ENCODE peak calls at places on chromosomes 1 and 21, in nine cellular contexts. F is lung; Z is cardiac fibroblast; M is AG10803; L is AG04450; K is left lung; U is HFF-Myc; O is BE2C; W is CD8-positive, alpha-beta T cell. A is an unnamed sample.

GRCh38 chr1:170583186-170583585 is 51.2 kb downstream of the GORAB start:
- DNase-seq in F (no peak), Z (no peak), M (no peak), L (no peak), K (no peak), U (no peak), O (no peak), W (no peak), A (no peak)

GRCh38 chr1:56525463-56526155 is 53.8 kb downstream of the PLPP3 start:
- DNase-seq in F (peak), Z (no peak), M (peak), L (no peak), K (peak), U (no peak), O (no peak), W (no peak), A (no peak)

GRCh38 chr1:35505911-35506798 is 51.0 kb downstream of the KIAA0319L start:
- DNase-seq in F (no peak), Z (peak), M (peak), L (peak), K (no peak), U (peak), O (peak), W (peak), A (peak)

GRCh38 chr21:26811031-26811430 is 34.2 kb downstream of the ADAMTS1 start:
- DNase-seq in F (no peak), Z (no peak), M (no peak), L (no peak), K (no peak), U (no peak), O (no peak), W (no peak), A (peak)

GRCh38 chr1:21294266-21295058 is 4.2 kb upstream of the ECE1 start:
- DNase-seq in F (peak), Z (no peak), M (no peak), L (no peak), K (peak), U (no peak), O (no peak), W (peak), A (no peak)

GRCh38 chr1:87869563-87869962 is 540.9 kb downstream of the LMO4 start:
- DNase-seq in F (no peak), Z (peak), M (peak), L (no peak), K (no peak), U (peak), O (no peak), W (no peak), A (peak)

GRCh38 chr1:162055062-162055461 is 14.4 kb upstream of the NOS1AP start:
- DNase-seq in F (no peak), Z (peak), M (peak), L (peak), K (no peak), U (peak), O (no peak), W (no peak), A (peak)

GRCh38 chr1:94579876-94580294 is 38.3 kb upstream of the F3 start:
- DNase-seq in F (no peak), Z (peak), M (peak), L (peak), K (no peak), U (peak), O (no peak), W (no peak), A (peak)

GRCh38 chr1:15916916-15917315 is 59.0 kb downstream of the ZBTB17 start:
- DNase-seq in F (no peak), Z (no peak), M (no peak), L (no peak), K (no peak), U (no peak), O (no peak), W (no peak), A (no peak)

GRCh38 chr1:212491454-212491853 is 58.7 kb downstream of the NENF start:
- DNase-seq in F (no peak), Z (no peak), M (no peak), L (no peak), K (no peak), U (no peak), O (no peak), W (no peak), A (no peak)

DNA sequence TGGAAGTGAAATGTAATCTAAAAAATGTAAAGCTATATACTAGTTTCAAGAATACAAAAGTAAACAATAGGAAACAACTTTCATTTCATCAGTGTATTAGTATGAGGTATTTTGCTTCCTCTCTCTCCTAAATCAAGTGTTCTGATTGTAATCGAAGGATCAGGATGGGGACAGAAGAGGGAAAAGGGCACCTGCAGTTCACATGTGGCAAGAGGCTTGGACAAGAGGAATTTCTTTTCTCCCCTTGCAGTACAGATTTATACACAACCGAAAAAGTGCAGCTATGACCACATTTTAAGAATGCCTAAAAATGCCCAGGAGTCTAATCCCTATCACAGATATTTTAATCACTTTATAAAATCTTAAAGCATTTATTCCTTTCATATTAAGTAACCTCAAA is 63.7 kb downstream of the NRIP1 start:
- DNase-seq in F (no peak), Z (no peak), M (no peak), L (no peak), K (no peak), U (no peak), O (no peak), W (no peak), A (no peak)
- H3K4me3 ChIP-seq in F (no peak), Z (no peak), M (no peak), L (no peak), K (no peak), U (no peak), O (no peak), W (no peak), A (no peak)

DNA sequence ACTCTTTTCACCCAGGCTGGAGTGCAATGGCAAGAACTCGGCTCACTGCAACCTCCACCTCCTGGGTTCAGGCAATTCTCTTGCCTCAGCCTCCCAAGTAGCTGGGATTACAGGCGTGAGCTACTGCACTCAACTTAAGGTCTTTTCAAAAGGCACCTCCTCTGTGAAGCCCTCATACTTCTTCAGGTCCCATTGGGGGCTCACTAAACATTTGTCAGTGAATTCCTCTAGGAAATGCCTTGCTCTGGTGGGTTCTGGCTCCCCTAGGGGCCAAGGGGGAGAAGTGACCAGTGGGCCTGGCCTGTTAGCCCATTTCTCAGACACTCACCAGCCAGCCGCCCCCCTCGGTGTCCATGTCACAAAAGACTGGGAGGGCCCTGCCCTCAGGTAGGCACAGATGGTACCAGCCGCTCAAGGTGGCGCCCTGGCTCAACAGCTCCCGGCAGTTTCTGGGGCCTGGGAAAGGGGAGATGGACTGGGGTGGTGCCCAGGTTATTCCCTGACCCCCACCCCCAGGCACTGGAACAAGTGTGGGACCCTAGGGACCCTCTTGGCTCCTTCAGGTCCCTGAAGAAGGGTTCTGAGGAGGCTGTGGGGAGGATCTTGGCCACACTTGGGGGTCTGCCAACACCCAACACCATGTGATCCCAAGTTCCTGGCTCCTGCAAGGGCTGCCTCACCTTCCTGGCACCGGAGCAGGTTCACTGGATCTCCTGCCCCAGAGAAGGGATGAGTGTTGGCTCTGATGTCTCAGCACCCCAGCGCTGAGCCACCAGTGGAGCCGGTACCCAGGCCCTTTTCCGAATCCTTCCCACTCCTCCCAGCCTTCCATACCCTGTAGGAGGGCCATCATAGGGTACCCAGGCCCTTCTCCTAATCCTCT is 1.6 kb downstream of the FCN3 start:
- DNase-seq in F (no peak), Z (no peak), M (no peak), L (no peak), K (no peak), U (no peak), O (no peak), W (no peak), A (no peak)
- TF ChIP-seq CTCF in F (no peak), Z (peak), M (peak), L (peak), K (no peak), U (peak), O (peak), W (no peak), A (peak)

GRCh38 chr1:228264100-228264816 is 56.4 kb downstream of the OBSCN start:
- DNase-seq in F (peak), Z (no peak), M (no peak), L (no peak), K (no peak), U (no peak), O (no peak), W (no peak), A (no peak)

GRCh38 chr1:228263636-228264035 is 55.8 kb downstream of the OBSCN start:
- DNase-seq in F (no peak), Z (no peak), M (no peak), L (no peak), K (no peak), U (no peak), O (no peak), W (no peak), A (no peak)

GRCh38 chr1:228262475-228262874 is 54.6 kb downstream of the OBSCN start:
- DNase-seq in F (no peak), Z (no peak), M (no peak), L (no peak), K (no peak), U (no peak), O (no peak), W (no peak), A (no peak)

GRCh38 chr1:228267962-228268890 is 60.4 kb downstream of the OBSCN start:
- DNase-seq in F (peak), Z (no peak), M (no peak), L (no peak), K (no peak), U (no peak), O (peak), W (no peak), A (no peak)

GRCh38 chr1:228265167-228265566 is 57.3 kb downstream of the OBSCN start:
- DNase-seq in F (no peak), Z (peak), M (peak), L (no peak), K (no peak), U (no peak), O (no peak), W (no peak), A (no peak)
- H3K4me3 ChIP-seq in F (no peak), Z (no peak), M (no peak), L (no peak), K (no peak), U (no peak), O (no peak), W (no peak), A (no peak)

GRCh38 chr1:206074839-206075238 is 21.9 kb downstream of the RHEX start:
- DNase-seq in F (no peak), Z (no peak), M (no peak), L (no peak), K (no peak), U (no peak), O (no peak), W (no peak), A (no peak)
- TF ChIP-seq CTCF in F (no peak), Z (no peak), M (no peak), L (no peak), K (no peak), U (no peak), O (peak), W (no peak), A (no peak)

DNA sequence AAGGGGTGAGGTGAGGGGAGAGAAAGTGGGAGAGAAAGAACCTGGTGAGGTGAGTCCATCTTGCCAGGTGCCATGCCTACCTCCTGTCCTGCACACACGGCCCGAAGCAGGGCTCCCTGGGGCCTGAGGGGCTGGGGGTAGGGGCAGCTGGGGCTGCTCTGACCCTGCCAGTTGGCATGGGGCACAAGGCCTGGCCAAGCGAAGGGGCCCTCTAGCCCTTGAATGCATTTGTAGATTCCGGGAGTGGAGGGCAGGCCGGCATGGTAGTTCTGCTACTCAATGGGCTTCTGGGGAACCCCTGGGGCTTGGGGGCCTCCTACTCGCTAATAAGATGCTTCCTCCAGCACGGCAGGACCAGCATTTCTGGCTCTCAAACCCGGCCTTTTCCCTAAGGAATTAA is 3.6 kb upstream of the PRDM16 start:
- DNase-seq in F (no peak), Z (no peak), M (no peak), L (no peak), K (no peak), U (no peak), O (no peak), W (no peak), A (no peak)
- H3K4me3 ChIP-seq in F (no peak), Z (no peak), M (no peak), L (no peak), K (no peak), U (no peak), O (no peak), W (no peak), A (no peak)

GRCh38 chr21:44836349-44836665 is 18.4 kb upstream of the SUMO3 start:
- DNase-seq in F (no peak), Z (no peak), M (no peak), L (no peak), K (no peak), U (no peak), O (no peak), W (no peak), A (no peak)
- TF ChIP-seq CTCF in F (no peak), Z (no peak), M (no peak), L (no peak), K (no peak), U (no peak), O (no peak), W (no peak), A (no peak)

DNA sequence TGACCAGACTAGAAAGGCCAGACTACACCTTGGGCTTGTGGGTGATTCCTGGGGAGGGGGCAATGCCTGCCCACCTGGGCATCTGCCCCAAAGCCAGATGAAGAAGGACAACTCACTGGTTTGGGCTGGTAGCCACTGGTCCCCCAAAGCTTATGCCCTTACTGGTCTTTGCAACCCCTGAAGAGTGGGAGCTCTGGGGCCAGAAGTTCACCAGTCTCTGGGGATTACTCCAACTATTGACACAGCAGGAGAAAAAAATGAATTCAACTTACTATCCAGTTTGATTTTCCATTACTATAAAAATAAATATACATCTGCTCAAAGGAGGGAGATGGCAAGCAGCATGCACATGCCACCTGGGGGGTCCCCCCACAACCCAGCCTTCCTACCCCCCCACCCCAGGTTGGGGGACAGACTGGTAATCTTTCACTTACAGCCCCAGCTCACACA is 2.6 kb downstream of the AHDC1 start:
- DNase-seq in F (no peak), Z (no peak), M (no peak), L (no peak), K (no peak), U (no peak), O (no peak), W (no peak), A (no peak)
- H3K4me3 ChIP-seq in F (no peak), Z (peak), M (peak), L (peak), K (peak), U (peak), O (peak), W (no peak), A (peak)

DNA sequence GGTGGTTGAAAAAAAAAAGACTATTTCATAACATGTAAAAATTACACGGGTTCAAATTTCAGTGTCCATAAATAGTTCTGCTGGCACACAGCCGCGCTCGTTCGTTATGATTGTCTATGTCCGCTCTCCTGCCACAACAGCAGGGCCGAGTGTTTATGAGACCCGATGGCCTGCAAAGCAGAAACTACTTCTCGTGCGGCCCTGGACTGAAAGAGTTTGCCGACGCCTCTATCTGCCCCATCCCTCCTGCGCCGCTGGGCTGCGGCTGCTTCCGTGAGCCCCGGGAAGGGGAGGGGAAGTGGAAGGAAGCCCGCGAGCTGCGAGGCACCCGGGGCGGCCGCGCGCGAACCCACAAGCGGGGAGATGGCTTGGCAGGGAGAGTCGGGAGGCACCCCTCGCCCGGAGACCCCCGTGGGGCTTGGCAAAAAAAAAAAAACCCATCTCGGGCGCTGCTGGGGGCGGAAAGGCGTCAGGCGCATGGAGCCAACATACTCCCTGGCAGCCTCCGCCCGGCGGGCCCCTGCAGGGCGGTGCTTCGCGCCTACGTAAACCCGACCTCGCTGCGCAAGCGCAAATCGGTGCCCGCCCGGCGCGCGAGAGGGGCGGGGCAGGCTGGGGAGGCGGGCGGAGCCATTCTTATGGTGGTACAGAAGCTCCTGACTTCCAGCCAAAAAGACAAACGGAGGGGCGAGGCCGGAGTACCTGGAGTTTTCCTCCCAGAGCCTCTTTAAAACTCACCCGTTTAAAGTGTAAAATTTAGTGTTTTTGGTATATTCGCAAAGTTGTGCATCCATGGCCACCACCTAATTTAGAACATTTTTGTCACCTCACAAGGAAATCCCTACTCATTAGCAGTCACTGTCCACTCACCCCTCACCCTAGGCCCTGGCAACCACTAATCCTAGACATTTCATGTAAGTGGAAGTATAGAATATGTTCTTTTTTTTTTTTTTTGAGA is 8.3 kb downstream of the SLC27A3 start:
- DNase-seq in F (peak), Z (peak), M (peak), L (peak), K (peak), U (no peak), O (peak), W (peak), A (peak)
- TF ChIP-seq CTCF in F (no peak), Z (no peak), M (peak), L (peak), K (no peak), U (no peak), O (no peak), W (no peak), A (no peak)

DNA sequence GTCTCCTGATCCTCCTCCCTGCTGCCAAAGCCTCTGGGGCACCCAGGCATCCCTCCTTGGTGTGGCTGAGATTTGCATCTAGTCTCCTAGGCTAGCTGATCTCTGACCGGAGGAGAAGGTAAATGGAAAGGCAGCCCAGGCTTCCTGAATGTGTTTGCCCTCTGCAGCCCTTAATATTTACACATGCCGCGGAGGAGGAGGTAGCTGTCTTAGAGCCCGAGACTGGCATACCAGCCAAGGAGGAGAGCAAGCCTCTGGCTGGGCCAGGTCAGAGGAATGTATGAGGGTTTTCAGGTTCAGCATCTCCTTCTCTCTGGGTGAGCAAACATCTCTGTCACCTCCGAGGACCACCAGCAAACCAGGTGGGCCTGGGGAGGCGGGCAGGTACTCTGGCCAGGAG is 86.0 kb upstream of the GRIK3 start:
- DNase-seq in F (no peak), Z (no peak), M (no peak), L (no peak), K (no peak), U (no peak), O (no peak), W (no peak), A (no peak)
- H3K4me3 ChIP-seq in F (no peak), Z (no peak), M (no peak), L (no peak), K (no peak), U (no peak), O (no peak), W (no peak), A (no peak)

GRCh38 chr1:77316966-77317365 is 35.1 kb downstream of the AK5 start:
- DNase-seq in F (no peak), Z (no peak), M (peak), L (no peak), K (no peak), U (no peak), O (no peak), W (no peak), A (no peak)

GRCh38 chr1:77319036-77319705 is 37.4 kb downstream of the AK5 start:
- DNase-seq in F (no peak), Z (no peak), M (no peak), L (no peak), K (no peak), U (no peak), O (no peak), W (no peak), A (no peak)

GRCh38 chr1:77308889-77309621 is 27.2 kb downstream of the AK5 start:
- DNase-seq in F (no peak), Z (no peak), M (no peak), L (no peak), K (no peak), U (no peak), O (no peak), W (no peak), A (no peak)

GRCh38 chr1:77316006-77316405 is 34.2 kb downstream of the AK5 start:
- DNase-seq in F (no peak), Z (peak), M (peak), L (no peak), K (no peak), U (no peak), O (peak), W (no peak), A (peak)

DNA sequence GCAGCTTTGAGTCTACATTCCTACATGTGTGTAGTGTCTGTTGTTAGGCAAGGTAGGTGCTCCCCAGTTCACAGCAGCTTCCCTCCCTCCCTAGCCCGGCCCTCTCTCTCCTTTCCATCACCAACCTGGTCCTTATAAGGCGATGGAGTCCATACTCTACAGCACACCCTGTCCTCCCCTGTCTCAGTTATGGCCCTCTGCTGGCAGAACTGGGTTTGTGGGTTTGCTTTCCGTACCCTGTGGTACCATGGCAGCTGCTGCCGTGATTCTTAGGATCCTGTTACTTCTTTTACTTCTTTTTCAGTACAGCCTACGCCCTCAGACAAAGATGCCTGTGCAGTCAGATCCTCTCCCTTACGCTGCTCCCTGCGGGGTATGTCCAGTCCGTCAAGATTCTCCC is 31.7 kb downstream of the AK5 start:
- DNase-seq in F (no peak), Z (peak), M (no peak), L (no peak), K (no peak), U (peak), O (peak), W (peak), A (no peak)
- TF ChIP-seq CTCF in F (no peak), Z (peak), M (peak), L (peak), K (no peak), U (peak), O (peak), W (no peak), A (peak)